ENCODE peak calls at places on chromosomes 4 and X, in ten cellular contexts. L is lung, Z is mammary epithelial cell, I is Daoy, E is Kasumi-1, V is HFF-Myc, O is NCI-H187, F is Caco-2, J is HCEC 1CT, K is globus pallidus. Y is an unnamed sample.

GRCh38 chr4:173450281-173450680 is 51.4 kb upstream of the SCRG1 start:
- DNase-seq in J (no peak), L (no peak), Z (no peak), V (no peak), E (no peak), K (no peak), I (no peak), F (no peak), O (no peak), Y (no peak)

GRCh38 chr4:124903995-124904722 is 191.6 kb upstream of the ANKRD50 start:
- DNase-seq in V (peak; percentile 54), J (peak; percentile 57), O (no peak), E (peak; percentile 20), L (peak; percentile 37), I (peak; percentile 29), K (no peak), Z (peak; percentile 53), F (no peak), Y (peak; percentile 16)

GRCh38 chr4:128573781-128574508 is 235.6 kb upstream of the JADE1 start:
- DNase-seq in K (no peak), V (no peak), I (peak; percentile 28), L (no peak), F (peak; percentile 69), E (no peak), J (peak; percentile 73), O (no peak), Z (no peak), Y (no peak)

GRCh38 chr4:177033632-177034031 is 240.9 kb upstream of the VEGFC start:
- DNase-seq in V (no peak), Z (no peak), L (no peak), I (no peak), E (no peak), J (no peak), K (no peak), O (no peak), F (no peak), Y (no peak)

GRCh38 chr4:37891221-37892159 is 606 bp downstream of the TBC1D1 start:
- DNase-seq in Z (peak; percentile 5), O (no peak), V (no peak), L (no peak), K (peak; percentile 30), J (no peak), F (peak; percentile 47), I (peak; percentile 39), E (peak; percentile 33), Y (no peak)

GRCh38 chr4:100828986-100829685 is 311.3 kb upstream of the EMCN start:
- DNase-seq in L (no peak), E (no peak), K (no peak), F (no peak), I (no peak), V (no peak), Z (no peak), O (no peak), J (peak; percentile 11), Y (no peak)

GRCh38 chrX:114798902-114799301 is 215.0 kb downstream of the HTR2C start:
- DNase-seq in Z (peak; percentile 23), J (peak; percentile 42), E (no peak), F (no peak), I (no peak), O (no peak), L (no peak), V (no peak), K (no peak), Y (no peak)

GRCh38 chr4:155964016-155964891 is 10.6 kb upstream of the CTSO start:
- DNase-seq in I (no peak), J (no peak), E (no peak), V (no peak), O (no peak), Z (no peak), K (no peak), L (no peak), F (no peak), Y (no peak)

GRCh38 chr4:128811571-128812359 is 2.3 kb downstream of the JADE1 start:
- DNase-seq in E (peak; percentile 79), F (peak; percentile 89), J (peak; percentile 86), I (peak; percentile 90), O (peak; percentile 41), V (peak; percentile 33), K (peak; percentile 85), Z (peak; percentile 88), L (peak; percentile 90), Y (peak; percentile 76)

GRCh38 chr4:15451181-15451865 is 18.4 kb upstream of the CC2D2A start:
- DNase-seq in F (no peak), O (no peak), I (no peak), E (peak; percentile 90), J (peak; percentile 57), V (peak; percentile 15), K (peak; percentile 28), L (no peak), Z (no peak), Y (no peak)

GRCh38 chr4:7649741-7650531 is 215.2 kb upstream of the PSAPL1 start:
- DNase-seq in V (peak; percentile 98), K (no peak), O (no peak), I (peak; percentile 92), L (no peak), E (peak; percentile 97), J (peak; percentile 82), Z (peak; percentile 82), F (no peak), Y (peak; percentile 11)

GRCh38 chrX:40164751-40165150 is 67.0 kb upstream of the BCOR start:
- DNase-seq in E (no peak), O (no peak), I (no peak), F (no peak), Z (no peak), K (no peak), L (no peak), V (no peak), J (no peak), Y (no peak)

GRCh38 chrX:21493226-21493850 is 119.1 kb downstream of the CNKSR2 start:
- DNase-seq in Z (peak; percentile 11), K (no peak), F (no peak), J (peak; percentile 34), O (no peak), V (no peak), L (no peak), E (no peak), I (no peak), Y (no peak)

GRCh38 chr4:36610628-36611027 is 329.2 kb downstream of the DTHD1 start:
- DNase-seq in F (no peak), V (no peak), I (no peak), K (no peak), E (no peak), J (no peak), L (no peak), Z (no peak), O (no peak), Y (no peak)

GRCh38 chr4:109315818-109316217 is 13.4 kb upstream of the COL25A1 start:
- DNase-seq in I (no peak), L (no peak), Z (no peak), J (no peak), V (no peak), O (no peak), E (no peak), F (no peak), K (no peak), Y (no peak)

GRCh38 chrX:75986980-75987379 is 185.9 kb upstream of the PBDC1 start:
- DNase-seq in Z (no peak), F (no peak), I (no peak), K (no peak), J (no peak), L (no peak), O (no peak), V (no peak), E (no peak), Y (no peak)

GRCh38 chrX:43679058-43679457 is 23.0 kb downstream of the MAOA start:
- DNase-seq in V (no peak), J (no peak), F (no peak), Z (no peak), I (no peak), L (no peak), E (no peak), K (no peak), O (no peak), Y (no peak)

GRCh38 chrX:10649286-10649685 is 28.9 kb upstream of the MID1 start:
- DNase-seq in I (no peak), J (no peak), V (no peak), F (no peak), O (no peak), Z (no peak), E (no peak), K (no peak), L (no peak), Y (no peak)

GRCh38 chrX:65862638-65863037 is 177.2 kb downstream of the VSIG4 start:
- DNase-seq in J (no peak), I (no peak), F (no peak), L (no peak), K (no peak), O (no peak), V (no peak), E (no peak), Z (no peak), Y (no peak)

GRCh38 chrX:150405006-150405405 is 41.9 kb downstream of the MAMLD1 start:
- DNase-seq in F (no peak), J (no peak), O (no peak), L (no peak), V (no peak), Z (no peak), E (no peak), K (no peak), I (no peak), Y (peak; percentile 28)

GRCh38 chr4:120544838-120545237 is 377.7 kb downstream of the PRDM5 start:
- DNase-seq in V (no peak), F (no peak), I (no peak), O (no peak), J (no peak), E (no peak), Z (no peak), L (no peak), K (no peak), Y (no peak)

GRCh38 chr4:120144634-120145033 is 78.0 kb upstream of the MAD2L1 start:
- DNase-seq in V (no peak), Z (no peak), J (no peak), K (no peak), O (no peak), E (no peak), L (no peak), I (no peak), F (no peak), Y (no peak)

GRCh38 chrX:20388594-20388993 is 121.9 kb upstream of the RPS6KA3 start:
- DNase-seq in Z (no peak), L (no peak), O (no peak), K (no peak), J (no peak), F (no peak), V (no peak), I (peak; percentile 24), E (no peak), Y (no peak)

GRCh38 chrX:154890990-154891639 is 5.0 kb downstream of the F8A1 start:
- DNase-seq in Z (no peak), F (no peak), V (no peak), L (no peak), K (no peak), O (no peak), J (no peak), E (no peak), I (no peak), Y (no peak)

GRCh38 chr4:7630559-7631287 is 196.0 kb upstream of the PSAPL1 start:
- DNase-seq in V (peak; percentile 61), E (no peak), O (no peak), L (no peak), J (peak; percentile 40), I (peak; percentile 87), Z (peak; percentile 83), K (no peak), F (no peak), Y (peak; percentile 45)

GRCh38 chrX:88613338-88613737 is 133.7 kb upstream of the CPXCR1 start:
- DNase-seq in Z (no peak), J (no peak), L (no peak), E (peak; percentile 17), O (no peak), I (no peak), K (peak; percentile 39), V (no peak), F (peak; percentile 36), Y (no peak)

GRCh38 chr4:12852338-12853307 is 631.5 kb downstream of the RAB28 start:
- DNase-seq in V (peak; percentile 9), L (no peak), K (peak; percentile 36), Z (peak; percentile 59), E (peak; percentile 80), I (no peak), J (peak; percentile 30), O (peak; percentile 30), F (peak; percentile 43), Y (peak; percentile 10)

GRCh38 chr4:6633091-6633906 is 7.2 kb upstream of the MRFAP1 start:
- DNase-seq in F (peak; percentile 54), O (no peak), L (no peak), I (no peak), J (peak; percentile 5), V (no peak), K (no peak), Z (no peak), E (peak; percentile 82), Y (peak; percentile 34)